ENCODE peak calls at places on chromosome 9, in four cellular contexts. U is neuronal stem cell, D is thyroid gland, S is HepG2. J is an unnamed sample.

GRCh38 chr9:130454812-130455325 is 10.1 kb downstream of the ASS1 start:
- DNase-seq in S (no peak), U (no peak), D (no peak), J (no peak)

GRCh38 chr9:130229759-130230158 is 35.8 kb upstream of the HMCN2 start:
- DNase-seq in D (no peak), S (no peak), U (no peak), J (no peak)

GRCh38 chr9:134130503-134131375 is 5.1 kb upstream of the WDR5 start:
- DNase-seq in D (peak; percentile 99), U (peak; percentile 61), S (peak; percentile 35), J (peak; percentile 86)

GRCh38 chr9:110076894-110077725 is 130.8 kb downstream of the C9orf152 start:
- DNase-seq in S (no peak), D (no peak), U (no peak), J (no peak)

GRCh38 chr9:33473643-33474352 is at the start of gene NOL6:
- DNase-seq in S (peak; percentile 98), U (peak; percentile 99), D (peak; percentile 99), J (peak; percentile 99)

GRCh38 chr9:89778100-89779085 is 173.6 kb downstream of the GADD45G start:
- DNase-seq in S (peak; percentile 4), U (no peak), D (no peak), J (no peak)

GRCh38 chr9:131008563-131008908 is 438 bp upstream of the LAMC3 start:
- DNase-seq in D (no peak), U (no peak), S (no peak), J (no peak)

GRCh38 chr9:103574056-103574455 is 520.1 kb upstream of the SMC2 start:
- DNase-seq in U (no peak), S (no peak), D (no peak), J (no peak)

GRCh38 chr9:113737414-113738271 is 138.5 kb upstream of the ZNF618 start:
- DNase-seq in U (peak; percentile 73), S (peak; percentile 46), D (peak; percentile 59), J (peak; percentile 67)

GRCh38 chr9:89592963-89593775 is 11.6 kb upstream of the GADD45G start:
- DNase-seq in S (peak; percentile 66), D (no peak), U (peak; percentile 44), J (peak; percentile 86)

GRCh38 chr9:100739208-100739607 is 161.3 kb downstream of the CAVIN4 start:
- DNase-seq in S (no peak), D (no peak), U (no peak), J (no peak)

GRCh38 chr9:93121316-93122241 is 12.5 kb downstream of the NINJ1 start:
- DNase-seq in U (no peak), S (no peak), D (peak; percentile 0), J (peak; percentile 7)

GRCh38 chr9:113471566-113471965 is 8.0 kb downstream of the RGS3 start:
- DNase-seq in U (no peak), S (no peak), D (no peak), J (no peak)

GRCh38 chr9:112332272-112332671 is 1.1 kb downstream of the PTBP3 start:
- DNase-seq in D (no peak), U (no peak), S (no peak), J (no peak)

GRCh38 chr9:73773896-73774295 is 622.2 kb downstream of the ANXA1 start:
- DNase-seq in U (no peak), S (no peak), D (no peak), J (no peak)

GRCh38 chr9:130825809-130826208 is 9.2 kb upstream of the ABL1 start:
- DNase-seq in D (no peak), U (no peak), S (no peak), J (no peak)

DNA sequence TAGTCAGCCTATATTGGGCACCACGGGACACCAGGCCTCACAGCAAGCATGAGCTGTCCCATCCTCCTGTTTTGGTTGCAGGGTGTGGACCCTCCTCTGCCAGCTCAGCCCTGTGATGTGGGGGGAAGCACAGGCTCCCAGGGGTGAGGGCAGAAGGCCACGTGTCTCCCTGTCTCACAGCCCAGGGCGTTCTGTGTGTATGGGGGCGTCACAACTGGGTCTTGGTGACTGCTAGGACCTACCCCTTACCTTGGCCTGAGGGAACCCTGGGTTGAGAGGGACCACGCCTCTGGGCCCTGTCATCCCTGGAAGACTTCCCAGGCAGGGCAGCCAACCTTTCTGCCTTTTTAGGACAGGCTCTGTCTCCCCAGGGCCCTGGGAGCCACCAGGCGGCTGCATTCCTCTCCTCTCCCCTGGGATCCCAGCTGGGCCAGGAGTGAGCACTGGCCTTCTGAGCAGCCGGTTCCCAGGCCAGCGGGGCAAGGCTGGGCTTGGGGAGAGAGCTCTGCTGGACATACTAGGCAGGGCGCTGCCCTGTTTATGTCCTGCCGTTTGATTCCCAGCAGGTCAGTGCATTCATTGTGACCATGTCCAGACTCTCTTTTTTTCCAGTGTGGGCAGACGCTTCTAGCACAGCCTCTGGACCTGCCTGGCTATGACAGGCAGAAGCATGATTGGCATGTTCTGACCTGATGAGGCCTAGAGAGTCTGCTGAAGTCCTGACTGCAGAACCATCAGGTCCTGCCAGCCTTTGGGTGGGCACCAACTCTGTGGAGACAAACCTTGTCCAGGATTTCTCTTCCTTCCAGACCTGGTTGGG is 97.5 kb downstream of the DAB2IP start:
- DNase-seq in S (peak; percentile 26), D (no peak), U (no peak), J (no peak)
- H3K4me1 ChIP-seq in S (peaks cover 91% of the 10 kb centered on the region), D (peaks cover 34% of the 10 kb centered on the region), U (peaks cover 24% of the 10 kb centered on the region), J (peaks cover 27% of the 10 kb centered on the region)

GRCh38 chr9:22049411-22049810 is 40.3 kb upstream of the CDKN2B start:
- DNase-seq in S (no peak), D (no peak), U (no peak), J (no peak)

GRCh38 chr9:22053178-22053577 is 44.1 kb upstream of the CDKN2B start:
- DNase-seq in S (no peak), U (no peak), D (no peak), J (no peak)

GRCh38 chr9:22054076-22054475 is 45.0 kb upstream of the CDKN2B start:
- DNase-seq in U (no peak), D (no peak), S (no peak), J (no peak)

GRCh38 chr9:22052376-22052945 is 43.4 kb upstream of the CDKN2B start:
- DNase-seq in S (peak; percentile 56), U (no peak), D (no peak), J (no peak)

DNA sequence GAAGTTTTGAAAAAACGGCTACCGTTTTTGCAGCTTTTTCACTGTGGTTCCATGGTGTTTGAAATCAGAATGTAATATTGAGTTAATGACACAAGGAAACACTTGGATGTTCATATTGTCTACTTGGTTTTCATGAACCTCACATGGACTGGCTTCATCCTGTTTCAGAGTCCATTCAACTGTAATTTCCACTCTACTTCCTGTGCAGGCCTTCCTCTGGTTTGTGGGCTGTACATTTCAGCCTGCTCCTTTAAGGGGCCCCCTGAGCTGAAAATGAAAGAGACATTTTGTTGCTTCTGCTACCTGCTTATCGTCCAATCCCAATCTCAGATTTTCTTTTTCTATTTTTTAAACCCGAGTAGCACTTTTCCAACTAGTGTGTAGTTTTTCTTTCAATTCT is 41.8 kb upstream of the CDKN2B start:
- DNase-seq in U (no peak), S (no peak), D (no peak), J (no peak)
- H3K4me1 ChIP-seq in U (peaks cover 4% of the 10 kb centered on the region), S (no peaks in the 10 kb centered on the region), D (no peaks in the 10 kb centered on the region), J (peaks cover 13% of the 10 kb centered on the region)

GRCh38 chr9:86941196-86941595 is 6.1 kb downstream of the GAS1 start:
- DNase-seq in U (no peak), S (no peak), D (no peak), J (no peak)
- H3K4me1 ChIP-seq in U (peaks cover 23% of the 10 kb centered on the region), S (peaks cover 14% of the 10 kb centered on the region), D (peaks cover 13% of the 10 kb centered on the region), J (no peaks in the 10 kb centered on the region)

DNA sequence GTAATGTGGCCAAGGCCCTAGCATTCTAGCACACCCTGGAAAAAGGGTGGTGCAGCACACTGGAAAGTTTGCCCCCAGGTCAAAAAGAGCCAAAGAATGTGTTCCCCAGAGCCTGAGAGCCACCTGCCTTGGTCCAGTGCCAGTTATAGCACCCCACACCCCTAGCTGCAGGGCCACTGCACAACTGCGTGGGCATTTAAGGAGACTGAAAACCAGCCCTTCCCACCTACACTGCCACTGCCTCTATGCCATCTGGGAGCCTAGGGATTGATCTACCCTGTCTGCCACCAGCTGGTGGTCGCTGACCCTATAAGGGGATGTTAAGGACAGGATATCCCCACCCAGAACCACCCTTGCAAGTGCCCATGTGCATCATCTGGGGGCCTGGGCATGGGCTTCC is 38.2 kb upstream of the PTPRD start:
- DNase-seq in D (no peak), U (no peak), S (no peak), J (no peak)
- H3K4me1 ChIP-seq in D (no peaks in the 10 kb centered on the region), U (no peaks in the 10 kb centered on the region), S (no peaks in the 10 kb centered on the region), J (no peaks in the 10 kb centered on the region)

DNA sequence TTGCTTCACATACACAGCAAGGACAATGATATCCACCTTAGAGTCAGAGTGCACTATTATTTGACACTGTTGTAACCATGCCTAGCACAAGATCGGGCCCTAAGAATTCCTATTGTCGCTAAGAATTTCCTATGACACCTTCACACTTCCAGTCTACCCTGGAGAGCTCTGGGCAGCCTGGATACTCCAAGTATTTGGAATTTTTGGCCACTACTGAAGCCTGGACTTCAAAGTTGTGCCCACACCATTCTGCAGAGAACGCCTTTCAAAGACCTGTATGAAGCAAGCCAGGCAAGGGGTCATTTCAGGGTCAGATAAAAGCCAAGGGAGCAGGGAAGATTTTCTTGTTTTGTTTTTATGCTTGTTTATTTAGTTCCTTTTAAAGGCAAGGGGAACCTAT is 179.7 kb downstream of the PAPPA start:
- DNase-seq in D (no peak), U (no peak), S (no peak), J (no peak)
- H3K4me1 ChIP-seq in D (no peaks in the 10 kb centered on the region), U (peaks cover 17% of the 10 kb centered on the region), S (peaks cover 38% of the 10 kb centered on the region), J (no peaks in the 10 kb centered on the region)

GRCh38 chr9:37128051-37128450 is 7.7 kb downstream of the ZCCHC7 start:
- DNase-seq in S (no peak), U (no peak), D (no peak), J (no peak)

GRCh38 chr9:37121881-37122280 is 1.5 kb downstream of the ZCCHC7 start:
- DNase-seq in S (no peak), D (no peak), U (no peak), J (no peak)

GRCh38 chr9:37126214-37126788 is 5.9 kb downstream of the ZCCHC7 start:
- DNase-seq in S (no peak), D (no peak), U (no peak), J (no peak)

GRCh38 chr9:37127018-37127417 is 6.6 kb downstream of the ZCCHC7 start:
- DNase-seq in U (no peak), S (no peak), D (no peak), J (no peak)
- H3K4me1 ChIP-seq in U (peaks cover 2% of the 10 kb centered on the region), S (peaks cover 16% of the 10 kb centered on the region), D (no peaks in the 10 kb centered on the region), J (no peaks in the 10 kb centered on the region)

DNA sequence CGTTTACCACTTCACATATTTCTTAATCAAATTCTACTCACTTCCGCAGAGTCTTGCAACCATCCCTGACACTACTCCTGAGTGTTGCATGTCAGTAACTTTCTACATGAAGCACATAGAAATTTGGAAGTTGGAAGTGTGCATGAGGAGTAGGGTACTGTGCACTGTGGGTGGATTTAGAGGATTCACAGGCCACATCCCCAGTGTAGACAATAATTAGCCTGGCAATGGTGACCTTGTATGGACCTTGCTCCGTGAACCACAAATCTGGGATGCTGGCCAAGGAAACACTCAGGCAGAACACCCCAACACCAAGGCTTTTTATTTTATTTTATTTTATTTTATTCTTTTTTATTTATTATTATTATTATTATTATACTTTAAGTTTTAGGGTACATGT is 25.5 kb downstream of the CTSL start:
- DNase-seq in U (no peak), S (no peak), D (no peak), J (no peak)
- H3K4me1 ChIP-seq in U (no peaks in the 10 kb centered on the region), S (peaks cover 5% of the 10 kb centered on the region), D (no peaks in the 10 kb centered on the region), J (no peaks in the 10 kb centered on the region)